ENCODE peak calls at places on chromosome 10, in five cellular contexts. Y is lung microvascular endothelial cell; E is amniotic stem cell; X is right atrium auricular region; C is activated naive CD4-positive, alpha-beta T cell. J is an unnamed sample.

GRCh38 chr10:128130051-128130450 is 3.8 kb upstream of the MKI67 start:
- DNase-seq in E (no peak), C (no peak), X (no peak), Y (peak; percentile 43), J (no peak)

GRCh38 chr10:1142596-1142995 is 86.4 kb downstream of the WDR37 start:
- DNase-seq in Y (no peak), C (peak; percentile 4), E (no peak), X (no peak), J (no peak)

GRCh38 chr10:62853710-62854109 is 37.5 kb upstream of the EGR2 start:
- DNase-seq in X (no peak), C (no peak), Y (no peak), E (no peak), J (no peak)

GRCh38 chr10:7596356-7596755 is 70.4 kb downstream of the ITIH5 start:
- DNase-seq in X (no peak), E (no peak), Y (no peak), C (no peak), J (no peak)

GRCh38 chr10:109851595-109851994 is 71.7 kb downstream of the XPNPEP1 start:
- DNase-seq in X (no peak), Y (no peak), C (no peak), E (no peak), J (no peak)

GRCh38 chr10:79013406-79013805 is 55.4 kb upstream of the ZMIZ1 start:
- DNase-seq in E (no peak), Y (no peak), X (no peak), C (no peak), J (no peak)

GRCh38 chr10:71863203-71863602 is 12.2 kb upstream of the PSAP start:
- DNase-seq in C (no peak), Y (no peak), E (no peak), X (no peak), J (no peak)

GRCh38 chr10:50325449-50326188 is 74.3 kb upstream of the ASAH2 start:
- DNase-seq in C (no peak), X (peak; percentile 86), E (peak; percentile 85), Y (peak; percentile 95), J (peak; percentile 69)

GRCh38 chr10:61904711-61905445 is 3.4 kb downstream of the ARID5B start:
- DNase-seq in X (peak; percentile 62), E (peak; percentile 63), C (no peak), Y (peak; percentile 81), J (no peak)

GRCh38 chr10:126216221-126216701 is 172.0 kb downstream of the ADAM12 start:
- DNase-seq in C (no peak), E (no peak), Y (no peak), X (no peak), J (no peak)

GRCh38 chr10:77392236-77392721 is 245.3 kb downstream of the KCNMA1 start:
- DNase-seq in E (no peak), Y (peak; percentile 66), C (no peak), X (no peak), J (no peak)

GRCh38 chr10:89503633-89504345 is 31.6 kb downstream of the SLC16A12 start:
- DNase-seq in C (no peak), X (no peak), E (no peak), Y (no peak), J (no peak)

GRCh38 chr10:23344251-23344841 is at the start of gene C10orf67:
- DNase-seq in E (no peak), C (no peak), Y (no peak), X (no peak), J (peak; percentile 45)

GRCh38 chr10:67697646-67698245 is 1.8 kb upstream of the CTNNA3 start:
- DNase-seq in C (no peak), X (no peak), Y (peak; percentile 62), E (no peak), J (no peak)

GRCh38 chr10:122492955-122493597 is 31.7 kb downstream of the HTRA1 start:
- DNase-seq in X (no peak), C (no peak), E (no peak), Y (no peak), J (no peak)